ENCODE peak calls at places on chromosomes 7 and 10, in five cellular contexts. One of them, this sample, is unnamed.

GRCh38 chr10:91319336-91319735 is 90.8 kb upstream of the HECTD2 start:
- DNase-seq in body of pancreas: no peak
- DNase-seq in GM06990: no peak
- DNase-seq in left lung: no peak
- DNase-seq in fibroblast of mammary gland: no peak
- DNase-seq in this sample: no peak

GRCh38 chr10:33421789-33422188 is 87.3 kb upstream of the NRP1 start:
- DNase-seq in left lung: no peak
- DNase-seq in GM06990: no peak
- DNase-seq in body of pancreas: peak; percentile 45
- DNase-seq in fibroblast of mammary gland: peak; percentile 95
- DNase-seq in this sample: no peak

GRCh38 chr7:134778941-134779740 is at the start of gene CALD1:
- DNase-seq in left lung: no peak
- DNase-seq in body of pancreas: peak; percentile 21
- DNase-seq in GM06990: no peak
- DNase-seq in fibroblast of mammary gland: peak; percentile 97
- DNase-seq in this sample: no peak

GRCh38 chr10:65394898-65395297 is 1530.9 kb upstream of the LRRTM3 start:
- DNase-seq in body of pancreas: no peak
- DNase-seq in left lung: no peak
- DNase-seq in GM06990: no peak
- DNase-seq in fibroblast of mammary gland: no peak
- DNase-seq in this sample: no peak

GRCh38 chr10:43682956-43683355 is 34.3 kb upstream of the ZNF32 start:
- DNase-seq in left lung: no peak
- DNase-seq in GM06990: no peak
- DNase-seq in fibroblast of mammary gland: peak; percentile 58
- DNase-seq in body of pancreas: no peak
- DNase-seq in this sample: no peak

GRCh38 chr7:47045592-47045991 is 536.3 kb downstream of the TNS3 start:
- DNase-seq in GM06990: no peak
- DNase-seq in left lung: no peak
- DNase-seq in body of pancreas: no peak
- DNase-seq in fibroblast of mammary gland: peak; percentile 43
- DNase-seq in this sample: no peak

GRCh38 chr7:41820117-41820671 is 117.3 kb upstream of the INHBA start:
- DNase-seq in left lung: no peak
- DNase-seq in body of pancreas: no peak
- DNase-seq in fibroblast of mammary gland: no peak
- DNase-seq in GM06990: no peak
- DNase-seq in this sample: no peak

GRCh38 chr7:108007280-108007679 is 4.3 kb upstream of the LAMB1 start:
- DNase-seq in left lung: no peak
- DNase-seq in body of pancreas: no peak
- DNase-seq in fibroblast of mammary gland: no peak
- DNase-seq in GM06990: no peak
- DNase-seq in this sample: no peak

GRCh38 chr10:77963901-77964300 is 37.3 kb upstream of the DLG5 start:
- DNase-seq in left lung: no peak
- DNase-seq in GM06990: no peak
- DNase-seq in fibroblast of mammary gland: no peak
- DNase-seq in body of pancreas: no peak
- DNase-seq in this sample: no peak

GRCh38 chr10:97081621-97082235 is 104.0 kb downstream of the SLIT1 start:
- DNase-seq in left lung: no peak
- DNase-seq in body of pancreas: peak; percentile 67
- DNase-seq in fibroblast of mammary gland: peak; percentile 55
- DNase-seq in GM06990: peak; percentile 40
- DNase-seq in this sample: peak; percentile 48

DNA sequence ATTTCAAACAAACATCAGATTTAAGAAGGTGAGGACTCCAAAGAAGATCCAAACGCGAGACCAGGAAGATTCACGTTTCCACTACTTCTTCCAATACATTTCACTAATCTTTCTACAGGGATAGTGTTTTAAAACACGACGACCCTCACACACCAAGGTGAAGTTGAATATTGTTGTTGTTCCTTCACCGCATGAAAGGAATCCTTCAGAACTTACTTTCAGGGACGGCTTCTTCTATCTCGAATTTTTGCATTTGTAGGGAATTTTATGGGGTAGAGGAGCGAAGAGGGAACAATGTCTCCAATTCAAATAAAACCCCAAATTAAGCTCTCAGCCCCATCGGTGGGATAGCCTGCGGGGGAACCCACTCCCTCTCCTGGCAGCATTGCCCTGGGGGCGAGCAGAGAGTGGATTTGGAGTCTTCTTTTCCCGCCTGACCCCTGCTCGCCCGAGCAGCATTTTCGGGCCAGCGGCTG is 1.5 kb upstream of the GATA3 start:
- DNase-seq in GM06990: no peak
- DNase-seq in body of pancreas: no peak
- DNase-seq in fibroblast of mammary gland: no peak
- DNase-seq in left lung: no peak
- DNase-seq in this sample: no peak
- TF ChIP-seq CTCF in GM06990: no peak
- TF ChIP-seq CTCF in body of pancreas: peak; percentile 49
- TF ChIP-seq CTCF in fibroblast of mammary gland: no peak
- TF ChIP-seq CTCF in left lung: no peak
- TF ChIP-seq CTCF in this sample: no peak

GRCh38 chr7:45984386-45985295 is 63.6 kb upstream of the IGFBP3 start:
- DNase-seq in left lung: no peak
- DNase-seq in GM06990: no peak
- DNase-seq in body of pancreas: no peak
- DNase-seq in fibroblast of mammary gland: no peak
- DNase-seq in this sample: no peak

GRCh38 chr7:45983720-45984032 is 62.6 kb upstream of the IGFBP3 start:
- DNase-seq in fibroblast of mammary gland: no peak
- DNase-seq in left lung: no peak
- DNase-seq in GM06990: no peak
- DNase-seq in body of pancreas: no peak
- DNase-seq in this sample: no peak

GRCh38 chr7:45986355-45987298 is 65.6 kb upstream of the IGFBP3 start:
- DNase-seq in fibroblast of mammary gland: no peak
- DNase-seq in GM06990: no peak
- DNase-seq in left lung: no peak
- DNase-seq in body of pancreas: no peak
- DNase-seq in this sample: no peak

GRCh38 chr7:45987521-45988290 is 66.6 kb upstream of the IGFBP3 start:
- DNase-seq in body of pancreas: no peak
- DNase-seq in left lung: no peak
- DNase-seq in GM06990: no peak
- DNase-seq in fibroblast of mammary gland: no peak
- DNase-seq in this sample: no peak

DNA sequence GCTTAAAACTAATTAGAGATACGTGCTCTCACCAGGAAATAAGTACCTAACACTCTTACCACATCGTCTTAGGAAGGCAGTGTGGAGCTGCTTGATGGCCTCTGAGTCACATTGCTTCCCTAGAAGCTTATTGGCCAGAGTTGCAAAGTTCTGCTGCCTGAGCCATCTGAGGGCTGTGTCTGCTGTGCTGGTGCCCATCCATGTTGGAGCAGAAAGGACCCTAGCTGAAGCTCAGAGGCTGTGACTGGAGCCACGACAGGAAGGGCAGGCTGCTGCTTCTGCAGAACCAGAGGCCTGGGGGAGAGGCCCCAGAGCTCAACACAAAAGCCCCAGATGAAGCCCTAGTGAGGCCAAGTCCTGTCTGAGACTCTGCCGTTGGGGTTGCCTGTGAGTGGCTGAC is 64.8 kb upstream of the IGFBP3 start:
- DNase-seq in body of pancreas: no peak
- DNase-seq in left lung: no peak
- DNase-seq in GM06990: no peak
- DNase-seq in fibroblast of mammary gland: peak; percentile 75
- DNase-seq in this sample: no peak
- TF ChIP-seq CTCF in body of pancreas: no peak
- TF ChIP-seq CTCF in left lung: no peak
- TF ChIP-seq CTCF in GM06990: no peak
- TF ChIP-seq CTCF in fibroblast of mammary gland: no peak
- TF ChIP-seq CTCF in this sample: no peak

GRCh38 chr7:142418316-142418715 is 160.5 kb upstream of the PRSS58 start:
- DNase-seq in fibroblast of mammary gland: no peak
- DNase-seq in body of pancreas: no peak
- DNase-seq in GM06990: no peak
- DNase-seq in left lung: no peak
- DNase-seq in this sample: no peak

GRCh38 chr7:142425281-142425680 is 167.4 kb upstream of the PRSS58 start:
- DNase-seq in body of pancreas: no peak
- DNase-seq in left lung: no peak
- DNase-seq in fibroblast of mammary gland: no peak
- DNase-seq in GM06990: no peak
- DNase-seq in this sample: no peak

GRCh38 chr7:142414915-142415314 is 157.1 kb upstream of the PRSS58 start:
- DNase-seq in fibroblast of mammary gland: no peak
- DNase-seq in body of pancreas: no peak
- DNase-seq in left lung: no peak
- DNase-seq in GM06990: no peak
- DNase-seq in this sample: no peak

DNA sequence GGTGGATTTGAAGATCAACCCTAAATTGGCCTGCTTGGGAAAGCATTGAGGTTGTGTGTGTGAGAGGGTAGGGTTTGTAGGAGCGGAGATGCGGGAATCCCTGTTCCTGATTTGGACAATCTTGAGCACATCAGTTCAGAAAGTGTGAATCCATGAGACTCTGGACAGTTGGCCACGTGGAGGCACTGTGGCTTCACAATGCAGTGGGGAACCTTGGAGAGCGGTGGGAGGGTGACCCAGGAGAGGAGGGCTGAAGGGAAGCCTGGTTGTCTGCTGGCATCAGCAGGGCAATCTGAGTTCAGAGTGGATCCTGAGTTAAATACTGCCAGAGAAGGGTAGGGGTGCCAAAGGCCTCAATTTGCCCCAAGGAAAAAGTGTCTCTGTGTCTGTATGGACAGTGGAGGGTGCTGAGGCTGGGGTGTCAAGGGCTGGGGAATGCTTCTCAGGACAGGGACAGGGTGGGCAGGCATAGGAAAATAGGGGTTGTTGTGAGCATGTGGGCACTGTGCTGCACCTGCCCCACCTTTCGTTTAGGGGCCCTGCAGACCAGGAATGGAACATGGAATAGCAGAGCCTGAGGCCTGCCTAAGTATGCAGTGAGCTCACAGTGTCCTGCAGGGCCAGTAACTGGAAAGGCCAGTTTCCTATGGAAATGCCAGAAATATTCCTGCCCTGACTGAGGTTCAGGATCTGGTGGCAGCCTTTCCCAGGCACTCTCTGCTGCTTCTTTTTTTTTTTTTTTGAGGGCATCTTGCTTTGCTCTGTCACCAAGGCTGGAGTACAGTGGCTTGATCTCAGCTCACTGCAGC is 162.9 kb upstream of the PRSS58 start:
- DNase-seq in GM06990: no peak
- DNase-seq in left lung: no peak
- DNase-seq in body of pancreas: no peak
- DNase-seq in fibroblast of mammary gland: peak; percentile 40
- DNase-seq in this sample: no peak
- TF ChIP-seq CTCF in GM06990: peak; percentile 39
- TF ChIP-seq CTCF in left lung: no peak
- TF ChIP-seq CTCF in body of pancreas: no peak
- TF ChIP-seq CTCF in fibroblast of mammary gland: peak; percentile 47
- TF ChIP-seq CTCF in this sample: no peak

DNA sequence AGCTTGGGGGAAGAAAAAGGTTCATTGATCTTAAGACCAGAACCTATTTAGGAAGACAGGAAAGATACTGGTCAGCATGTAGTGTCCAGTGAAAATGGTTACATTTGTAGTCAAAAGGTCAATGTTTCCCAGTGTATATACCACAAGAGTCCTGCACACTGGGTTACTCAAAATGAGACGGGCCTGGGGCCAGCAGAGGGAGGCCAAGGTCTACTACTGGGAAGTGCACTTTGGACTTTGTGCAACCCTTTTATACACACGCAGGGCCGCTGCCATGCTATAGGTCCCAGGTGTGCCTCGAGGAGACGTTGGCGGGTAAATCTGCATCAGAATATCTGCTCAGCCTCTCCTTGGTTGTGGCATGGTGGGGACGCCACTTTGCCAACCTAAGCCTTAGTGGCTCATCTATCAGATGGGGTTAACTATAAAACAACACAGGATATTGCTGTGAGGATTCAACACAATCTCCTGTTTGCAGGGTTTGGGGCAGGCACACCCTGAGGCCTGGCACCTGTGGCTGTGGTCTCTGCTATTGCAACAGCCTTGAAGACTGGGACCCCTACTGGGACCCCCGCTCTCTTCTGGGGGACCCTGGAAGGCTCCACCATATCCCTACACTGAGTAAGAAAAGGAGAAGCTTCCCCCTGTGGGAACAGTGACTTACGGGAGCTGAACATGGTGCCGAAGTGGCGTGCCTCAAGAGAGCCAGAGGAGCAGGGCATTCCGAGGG is 19.7 kb downstream of the CLRN3 start:
- DNase-seq in body of pancreas: no peak
- DNase-seq in left lung: peak; percentile 77
- DNase-seq in GM06990: no peak
- DNase-seq in fibroblast of mammary gland: peak; percentile 21
- DNase-seq in this sample: no peak
- TF ChIP-seq CTCF in body of pancreas: peak; percentile 11
- TF ChIP-seq CTCF in left lung: no peak
- TF ChIP-seq CTCF in GM06990: no peak
- TF ChIP-seq CTCF in fibroblast of mammary gland: peak; percentile 9
- TF ChIP-seq CTCF in this sample: no peak

GRCh38 chr10:26384600-26384999 is 53.5 kb upstream of the APBB1IP start:
- DNase-seq in fibroblast of mammary gland: no peak
- DNase-seq in GM06990: no peak
- DNase-seq in body of pancreas: no peak
- DNase-seq in left lung: no peak
- DNase-seq in this sample: no peak
- TF ChIP-seq CTCF in fibroblast of mammary gland: no peak
- TF ChIP-seq CTCF in GM06990: no peak
- TF ChIP-seq CTCF in body of pancreas: no peak
- TF ChIP-seq CTCF in left lung: no peak
- TF ChIP-seq CTCF in this sample: no peak

DNA sequence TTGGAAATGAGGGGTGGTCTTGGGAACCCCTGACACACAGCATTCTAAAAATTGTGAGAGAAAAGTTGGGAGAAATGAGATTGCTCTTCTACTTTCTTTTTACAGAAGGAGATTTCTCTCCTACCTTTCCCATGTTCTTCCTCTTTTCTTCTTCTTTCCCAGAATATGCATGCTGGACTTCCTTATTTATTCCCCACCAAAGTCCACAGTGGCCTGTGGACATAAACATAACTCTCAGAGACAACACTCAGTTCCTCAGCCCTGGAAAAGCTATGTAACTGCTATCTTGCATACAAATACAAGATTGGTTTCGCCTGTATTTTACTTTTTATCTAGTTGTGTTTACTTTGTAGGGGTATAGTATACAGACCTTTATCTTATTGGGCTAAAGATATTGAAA is 54.6 kb upstream of the C1GALT1 start:
- DNase-seq in body of pancreas: no peak
- DNase-seq in left lung: no peak
- DNase-seq in fibroblast of mammary gland: no peak
- DNase-seq in GM06990: no peak
- DNase-seq in this sample: no peak
- TF ChIP-seq CTCF in body of pancreas: no peak
- TF ChIP-seq CTCF in left lung: no peak
- TF ChIP-seq CTCF in fibroblast of mammary gland: no peak
- TF ChIP-seq CTCF in GM06990: no peak
- TF ChIP-seq CTCF in this sample: no peak

DNA sequence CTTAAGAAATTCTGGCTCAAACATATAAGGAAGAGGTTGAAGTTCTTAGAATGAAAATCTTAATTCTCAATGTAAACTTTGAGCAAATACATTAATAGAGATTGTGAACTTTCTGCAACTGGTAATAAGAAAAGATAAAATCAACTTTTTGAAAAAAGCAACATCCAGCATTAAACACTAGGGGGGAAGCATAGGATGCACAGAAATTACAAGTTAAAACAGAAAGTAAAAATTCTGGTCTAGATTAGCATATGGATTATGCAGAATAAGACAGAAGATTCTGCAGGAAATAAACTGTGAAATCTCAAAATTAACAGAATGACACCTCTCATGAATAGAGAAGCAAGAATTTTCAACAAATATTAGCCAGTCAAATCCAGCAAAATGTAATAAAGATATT is 38.0 kb upstream of the CAV2 start:
- DNase-seq in left lung: no peak
- DNase-seq in GM06990: no peak
- DNase-seq in fibroblast of mammary gland: no peak
- DNase-seq in body of pancreas: no peak
- DNase-seq in this sample: no peak
- TF ChIP-seq CTCF in left lung: no peak
- TF ChIP-seq CTCF in GM06990: no peak
- TF ChIP-seq CTCF in fibroblast of mammary gland: peak; percentile 37
- TF ChIP-seq CTCF in body of pancreas: no peak
- TF ChIP-seq CTCF in this sample: no peak

This sample was measured in activated B cell treated with CpG ODN at 0.5 μM for 24 hours.